ENCODE peak calls at places on chromosomes 1 and 21, in six cellular contexts. S, Z, C, O, Q and V are unnamed samples.
A peak's percentile ranks its signal among the peaks of the same experiment; 100 is the strongest.

GRCh38 chr1:65065535-65066378 is 82.2 kb upstream of the AK4 start:
- DNase-seq in S (no peak), O (no peak), C (no peak), Q (no peak), Z (peak; percentile 64), V (no peak)

GRCh38 chr1:210598135-210598652 is 269.5 kb downstream of the HHAT start:
- DNase-seq in Z (peak; percentile 81), O (no peak), S (peak; percentile 42), Q (peak; percentile 90), C (peak; percentile 92), V (peak; percentile 88)

GRCh38 chr21:28991861-28992525 is 684 bp downstream of the LTN1 start:
- DNase-seq in Q (no peak), O (no peak), Z (no peak), C (no peak), S (no peak), V (no peak)

GRCh38 chr1:150931773-150932172 is 5.6 kb downstream of the SETDB1 start:
- DNase-seq in S (no peak), Q (no peak), O (no peak), Z (no peak), C (no peak), V (no peak)

GRCh38 chr1:17212487-17213121 is 7.7 kb downstream of the PADI1 start:
- DNase-seq in O (no peak), Z (no peak), C (peak; percentile 26), S (no peak), Q (no peak), V (no peak)

GRCh38 chr1:152218762-152219436 is 5.1 kb downstream of the HRNR start:
- DNase-seq in Z (no peak), S (no peak), O (no peak), C (no peak), Q (no peak), V (no peak)

GRCh38 chr1:160773088-160773487 is 22.9 kb upstream of the LY9 start:
- DNase-seq in S (no peak), O (no peak), Z (no peak), C (no peak), Q (no peak), V (no peak)

GRCh38 chr1:222392571-222392970 is 155.3 kb downstream of the HHIPL2 start:
- DNase-seq in Q (no peak), O (no peak), C (peak; percentile 43), Z (no peak), S (no peak), V (no peak)

GRCh38 chr1:51220548-51220947 is 15.5 kb upstream of the RNF11 start:
- DNase-seq in O (no peak), Q (no peak), S (no peak), C (no peak), Z (no peak), V (no peak)

GRCh38 chr1:41620365-41621169 is 136.1 kb upstream of the EDN2 start:
- DNase-seq in Z (no peak), C (no peak), Q (no peak), S (no peak), O (no peak), V (no peak)

GRCh38 chr21:17610862-17611261 is 1.8 kb downstream of the BTG3 start:
- DNase-seq in Z (peak; percentile 43), S (no peak), C (no peak), O (no peak), Q (no peak), V (peak; percentile 8)

GRCh38 chr1:22629886-22630285 is 6.5 kb upstream of the C1QA start:
- DNase-seq in Q (no peak), S (no peak), C (no peak), Z (no peak), O (no peak), V (no peak)

GRCh38 chr1:32892368-32893197 is 6.3 kb downstream of the HPCA start:
- DNase-seq in O (no peak), Q (no peak), S (no peak), C (no peak), Z (peak; percentile 41), V (no peak)

GRCh38 chr1:234186037-234186688 is 187.1 kb upstream of the COA6 start:
- DNase-seq in Q (peak; percentile 99), C (no peak), Z (no peak), O (peak; percentile 92), S (no peak), V (peak; percentile 96)

GRCh38 chr1:151843398-151843797 is 3.8 kb upstream of the C2CD4D start:
- DNase-seq in S (no peak), Z (no peak), Q (no peak), C (no peak), O (no peak), V (no peak)

GRCh38 chr1:39788426-39788757 is 273 bp downstream of the BMP8B start:
- DNase-seq in Q (no peak), Z (no peak), S (no peak), O (no peak), C (no peak), V (no peak)

GRCh38 chr21:44649701-44650100 is 3.5 kb downstream of the KRTAP10-11 start:
- DNase-seq in Z (no peak), O (no peak), S (no peak), Q (no peak), C (no peak), V (no peak)

GRCh38 chr21:44650265-44650972 is 4.0 kb downstream of the KRTAP12-4 start:
- DNase-seq in O (no peak), C (no peak), Q (no peak), S (no peak), Z (no peak), V (no peak)

GRCh38 chr21:44648557-44649311 is 2.5 kb downstream of the KRTAP10-11 start:
- DNase-seq in Z (no peak), S (no peak), O (no peak), Q (no peak), C (no peak), V (no peak)

GRCh38 chr21:44644878-44645277 is 1.3 kb upstream of the KRTAP10-11 start:
- DNase-seq in C (no peak), Q (no peak), Z (no peak), O (no peak), S (no peak), V (no peak)

DNA sequence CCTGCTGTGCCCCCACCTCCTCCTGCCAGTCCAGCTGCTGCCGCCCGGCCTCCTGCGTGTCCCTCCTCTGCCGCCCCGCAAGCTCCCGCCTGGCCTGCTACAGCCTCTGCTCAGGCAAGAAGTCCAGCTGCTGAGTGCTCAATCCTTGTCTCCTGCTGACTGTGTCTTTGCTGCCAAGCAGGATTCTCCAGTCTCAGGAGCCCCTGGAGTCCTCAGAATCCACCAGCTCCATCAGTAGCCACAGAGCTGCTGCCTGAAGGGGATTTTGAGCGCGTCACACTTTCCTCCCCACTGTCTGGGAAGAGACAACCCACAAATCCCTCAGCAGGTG is 973 bp downstream of the KRTAP10-11 start:
- DNase-seq in S (no peak), Z (no peak), C (no peak), O (no peak), Q (no peak), V (no peak)
- H3K9me3 ChIP-seq in S (peaks cover 20% of the 10 kb centered on the region), Z (peaks cover 2% of the 10 kb centered on the region), C (peaks cover 55% of the 10 kb centered on the region), O (peaks cover 17% of the 10 kb centered on the region), Q (no peaks in the 10 kb centered on the region), V (peaks cover 19% of the 10 kb centered on the region)

DNA sequence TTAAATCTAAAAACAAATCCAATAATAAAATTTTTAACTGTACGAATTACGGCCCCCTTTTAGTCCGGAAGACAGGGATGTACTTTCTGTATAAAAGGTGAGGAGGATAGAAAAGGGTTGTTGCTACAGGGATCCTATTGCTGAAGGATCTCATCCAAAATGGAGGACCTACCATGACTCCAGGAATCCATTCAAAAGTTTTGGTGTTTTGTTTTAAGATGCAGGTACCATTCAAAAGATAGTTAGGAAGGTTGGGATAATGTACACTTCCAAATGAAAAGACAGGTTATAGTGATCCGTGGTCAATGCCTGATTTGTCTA is 1.3 kb upstream of the ENAH start:
- DNase-seq in O (no peak), S (no peak), C (no peak), Q (no peak), Z (no peak), V (no peak)
- H3K4me3 ChIP-seq in O (no peak overlapping the region), S (peak overlapping the region; percentile 58), C (peak overlapping the region; percentile 69), Q (peak overlapping the region; percentile 83), Z (peak overlapping the region; percentile 100), V (peak overlapping the region; percentile 72)

DNA sequence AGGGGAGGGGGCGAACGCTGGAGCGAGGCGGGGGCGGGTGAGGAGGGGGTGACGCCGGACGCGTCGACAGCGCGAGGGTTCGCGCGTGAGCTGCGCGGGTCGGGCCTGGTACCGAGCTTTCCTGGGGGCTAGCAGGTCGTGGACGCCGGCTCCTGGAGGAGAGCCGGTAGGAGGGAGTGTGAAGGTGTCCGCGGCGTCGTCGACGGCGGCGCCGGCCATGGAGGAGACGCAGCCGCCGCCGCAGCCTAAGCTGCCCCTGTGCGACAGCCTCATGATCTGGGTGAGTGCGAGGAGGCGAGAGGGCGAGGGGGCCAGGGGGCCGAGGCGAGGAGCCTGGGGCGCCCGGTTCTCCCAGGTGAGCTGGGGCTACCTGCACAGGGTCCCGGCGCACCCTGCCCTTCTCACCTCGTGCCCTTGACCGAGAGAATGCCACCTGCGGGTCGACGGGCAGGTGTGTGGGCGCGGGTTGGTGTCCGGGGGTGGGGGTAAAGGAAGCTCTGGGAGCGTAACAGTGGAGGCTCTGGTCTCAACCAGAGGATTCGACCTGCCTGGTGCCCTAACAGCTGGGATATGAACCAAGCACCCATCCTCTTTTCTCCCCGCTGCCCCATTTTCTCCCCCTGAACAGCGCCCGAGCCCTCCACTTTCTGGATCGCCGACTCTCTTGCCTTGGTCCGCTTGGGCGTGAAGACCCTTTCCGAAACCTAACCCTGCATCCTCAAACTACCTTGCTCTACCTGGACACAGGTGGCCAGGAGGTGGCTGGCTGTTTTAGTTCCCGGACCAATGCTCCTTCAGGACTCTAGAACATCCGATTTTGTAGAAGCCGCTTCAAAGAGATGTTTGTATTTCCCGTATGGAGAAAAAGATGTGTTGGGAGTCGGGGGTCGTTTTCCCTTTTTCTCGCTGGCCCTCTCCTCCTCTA is at the start of gene HOOK1:
- DNase-seq in Q (peak; percentile 10), C (no peak), O (no peak), S (no peak), Z (no peak), V (no peak)
- H3K27me3 ChIP-seq in Q (peaks cover 24% of the 10 kb centered on the region), C (peaks cover 27% of the 10 kb centered on the region), O (no peaks in the 10 kb centered on the region), S (peaks cover 5% of the 10 kb centered on the region), Z (no peaks in the 10 kb centered on the region), V (peaks cover 37% of the 10 kb centered on the region)

GRCh38 chr1:247942624-247943023 is 6.0 kb upstream of the OR2L8 start:
- DNase-seq in Z (no peak), O (no peak), C (no peak), S (no peak), Q (no peak), V (no peak)

GRCh38 chr1:247953409-247953808 is 4.8 kb downstream of the OR2L8 start:
- DNase-seq in S (no peak), Z (no peak), Q (no peak), O (no peak), C (no peak), V (no peak)

GRCh38 chr1:247948558-247948957 is at the start of gene OR2L8:
- DNase-seq in S (no peak), C (no peak), Q (no peak), Z (no peak), O (no peak), V (no peak)
- H3K9me3 ChIP-seq in S (no peaks in the 10 kb centered on the region), C (peaks cover 2% of the 10 kb centered on the region), Q (no peaks in the 10 kb centered on the region), Z (no peaks in the 10 kb centered on the region), O (peaks cover 11% of the 10 kb centered on the region), V (no peaks in the 10 kb centered on the region)